ENCODE peak calls at places on chromosome 16, in eight cellular contexts. Z is ovary; X is adipocyte; H is OCI-LY7; O is PC-9; M is esophagus muscularis mucosa; L is effector memory CD4-positive, alpha-beta T cell; W is transverse colon. Q is an unnamed sample.

GRCh38 chr16:89602273-89602951 is 11.0 kb upstream of the DPEP1 start:
- DNase-seq in Z (no peak), X (peak), H (peak), O (peak), M (no peak), L (peak), W (no peak), Q (peak)

GRCh38 chr16:89581861-89582563 is 6.5 kb downstream of the CPNE7 start:
- DNase-seq in Z (no peak), X (peak), H (no peak), O (peak), M (no peak), L (no peak), W (peak), Q (peak)

GRCh38 chr16:86952769-86953168 is 364.4 kb downstream of the C16orf95 start:
- DNase-seq in Z (no peak), X (peak), H (no peak), O (no peak), M (no peak), L (no peak), W (no peak), Q (peak)

GRCh38 chr16:65406933-65407332 is 285.1 kb upstream of the CDH11 start:
- DNase-seq in Z (no peak), X (no peak), H (no peak), O (no peak), M (no peak), L (no peak), W (no peak), Q (no peak)

GRCh38 chr16:4603624-4604170 is 11.0 kb downstream of the UBALD1 start:
- DNase-seq in Z (no peak), X (no peak), H (no peak), O (no peak), M (no peak), L (no peak), W (no peak), Q (no peak)

GRCh38 chr16:29868396-29868795 is 5.4 kb upstream of the CDIPT start:
- DNase-seq in Z (no peak), X (no peak), H (no peak), O (no peak), M (no peak), L (no peak), W (no peak), Q (no peak)

GRCh38 chr16:23974223-23974622 is 138.4 kb downstream of the PRKCB start:
- DNase-seq in Z (no peak), X (no peak), H (no peak), O (no peak), M (no peak), L (no peak), W (no peak), Q (no peak)

GRCh38 chr16:85234310-85235235 is 122.3 kb upstream of the CIBAR2 start:
- DNase-seq in Z (peak), X (peak), H (no peak), O (peak), M (no peak), L (no peak), W (peak), Q (peak)

GRCh38 chr16:35754391-35755369 is 2295.3 kb downstream of the TP53TG3F start:
- DNase-seq in Z (no peak), X (no peak), H (no peak), O (no peak), M (peak), L (no peak), W (no peak), Q (no peak)

GRCh38 chr16:57091200-57091989 is 988 bp upstream of the CPNE2 start:
- DNase-seq in Z (peak), X (peak), H (no peak), O (peak), M (no peak), L (no peak), W (peak), Q (peak)

GRCh38 chr16:61937646-61938045 is 98.6 kb downstream of the CDH8 start:
- DNase-seq in Z (no peak), X (no peak), H (no peak), O (no peak), M (no peak), L (no peak), W (no peak), Q (no peak)

GRCh38 chr16:67506468-67506867 is 22.2 kb upstream of the RIPOR1 start:
- DNase-seq in Z (no peak), X (no peak), H (no peak), O (no peak), M (no peak), L (no peak), W (no peak), Q (no peak)

GRCh38 chr16:81553814-81554675 is 109.4 kb downstream of the CMIP start:
- DNase-seq in Z (no peak), X (no peak), H (peak), O (no peak), M (no peak), L (no peak), W (no peak), Q (no peak)

GRCh38 chr16:34050787-34051320 is 591.4 kb downstream of the TP53TG3F start:
- DNase-seq in Z (no peak), X (no peak), H (no peak), O (no peak), M (no peak), L (no peak), W (no peak), Q (no peak)

GRCh38 chr16:67190041-67190440 is at the start of gene EXOC3L1:
- DNase-seq in Z (no peak), X (no peak), H (no peak), O (no peak), M (no peak), L (no peak), W (no peak), Q (no peak)

GRCh38 chr16:10562361-10562899 is 18.0 kb downstream of the EMP2 start:
- DNase-seq in Z (no peak), X (no peak), H (no peak), O (no peak), M (no peak), L (no peak), W (no peak), Q (no peak)

GRCh38 chr16:85329059-85329812 is 217.0 kb upstream of the CIBAR2 start:
- DNase-seq in Z (no peak), X (peak), H (no peak), O (no peak), M (no peak), L (no peak), W (peak), Q (no peak)

GRCh38 chr16:11194913-11195312 is 61.1 kb downstream of the SOCS1 start:
- DNase-seq in Z (no peak), X (no peak), H (no peak), O (no peak), M (no peak), L (no peak), W (no peak), Q (no peak)

GRCh38 chr16:20612551-20613470 is 36.6 kb upstream of the ACSM2B start:
- DNase-seq in Z (no peak), X (no peak), H (no peak), O (no peak), M (no peak), L (no peak), W (no peak), Q (no peak)

GRCh38 chr16:49498241-49499017 is 124.8 kb downstream of the C16orf78 start:
- DNase-seq in Z (no peak), X (no peak), H (no peak), O (no peak), M (no peak), L (no peak), W (no peak), Q (no peak)

GRCh38 chr16:74868501-74868900 is 93.9 kb upstream of the FA2H start:
- DNase-seq in Z (no peak), X (no peak), H (peak), O (no peak), M (no peak), L (no peak), W (no peak), Q (peak)

GRCh38 chr16:30805056-30805369 is 18.0 kb upstream of the ZNF629 start:
- DNase-seq in Z (no peak), X (no peak), H (no peak), O (no peak), M (no peak), L (no peak), W (no peak), Q (no peak)

GRCh38 chr16:67349172-67349571 is 22.6 kb downstream of the LRRC36 start:
- DNase-seq in Z (no peak), X (peak), H (peak), O (no peak), M (no peak), L (no peak), W (no peak), Q (peak)

GRCh38 chr16:85888405-85889331 is 10.3 kb upstream of the IRF8 start:
- DNase-seq in Z (no peak), X (peak), H (peak), O (no peak), M (no peak), L (no peak), W (no peak), Q (peak)

GRCh38 chr16:12186774-12187335 is 210.3 kb downstream of the SNX29 start:
- DNase-seq in Z (no peak), X (no peak), H (no peak), O (peak), M (no peak), L (no peak), W (no peak), Q (peak)

GRCh38 chr16:50841081-50841886 is 99.4 kb downstream of the CYLD start:
- DNase-seq in Z (no peak), X (peak), H (no peak), O (no peak), M (no peak), L (peak), W (no peak), Q (no peak)

GRCh38 chr16:72787519-72788268 is 260.2 kb downstream of the ZFHX3 start:
- DNase-seq in Z (peak), X (peak), H (no peak), O (no peak), M (peak), L (peak), W (peak), Q (peak)

GRCh38 chr16:50925758-50926357 is 184.0 kb downstream of the CYLD start:
- DNase-seq in Z (no peak), X (no peak), H (no peak), O (no peak), M (no peak), L (no peak), W (no peak), Q (peak)

GRCh38 chr16:2492292-2492691 is 17.4 kb downstream of the TBC1D24 start:
- DNase-seq in Z (no peak), X (no peak), H (no peak), O (no peak), M (no peak), L (no peak), W (peak), Q (no peak)
- H3K4me3 ChIP-seq in Z (no peak), X (no peak), H (no peak), O (no peak), M (no peak), L (no peak), W (no peak), Q (no peak)

DNA sequence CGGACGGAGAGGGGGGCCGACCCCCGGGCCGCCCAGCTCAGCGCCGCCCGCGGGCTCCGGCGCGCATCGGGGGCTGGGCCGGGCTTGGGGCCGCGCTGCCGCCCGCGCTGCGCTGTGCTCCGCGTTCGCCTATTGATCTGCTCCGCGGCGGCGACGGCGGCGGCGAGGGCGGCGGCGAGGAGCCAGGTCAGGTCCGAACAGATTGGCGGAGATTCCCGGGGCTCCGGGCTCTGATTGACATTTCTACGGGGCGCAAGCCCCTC is 589 bp downstream of the IRX3 start:
- DNase-seq in Z (no peak), X (no peak), H (no peak), O (no peak), M (no peak), L (no peak), W (no peak), Q (no peak)
- H3K4me3 ChIP-seq in Z (peak), X (peak), H (no peak), O (peak), M (peak), L (no peak), W (peak), Q (peak)

DNA sequence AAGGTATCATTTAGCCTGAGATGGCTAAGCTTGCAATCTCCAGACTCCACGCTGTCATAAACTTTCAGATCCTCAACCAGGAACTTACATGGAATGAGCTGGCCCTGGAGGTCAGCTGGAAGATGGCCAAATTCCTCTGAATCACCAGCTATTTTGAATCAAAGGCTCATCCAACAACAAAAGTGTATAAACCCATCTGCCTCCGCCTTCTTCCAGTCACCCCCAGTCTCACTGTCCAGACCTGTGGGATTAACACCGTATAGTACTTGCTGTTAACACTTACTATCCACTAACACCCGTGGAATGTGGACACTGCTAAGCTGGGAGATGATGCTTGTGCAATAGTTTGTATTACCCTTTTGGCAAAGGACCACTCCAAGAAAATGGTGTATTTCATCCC is 1.9 kb upstream of the LCMT1 start:
- DNase-seq in Z (no peak), X (peak), H (no peak), O (peak), M (no peak), L (no peak), W (peak), Q (peak)
- H3K4me3 ChIP-seq in Z (no peak), X (peak), H (peak), O (no peak), M (no peak), L (no peak), W (no peak), Q (no peak)

DNA sequence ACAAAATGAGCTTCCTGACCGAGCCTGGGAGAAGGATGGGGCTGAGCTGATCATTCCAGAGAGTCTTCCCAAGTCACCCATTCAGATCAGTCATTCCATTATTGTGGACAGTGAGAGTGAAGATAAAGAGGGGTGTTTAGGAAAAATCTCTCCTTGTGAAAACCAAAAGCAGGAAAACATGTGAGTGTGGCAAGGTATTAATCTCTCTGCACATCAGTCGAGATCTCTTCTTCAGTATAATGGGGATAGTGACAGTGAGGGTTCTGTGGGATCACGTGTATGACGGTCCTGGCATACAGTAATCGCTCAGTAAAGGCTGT is 35.4 kb downstream of the CHD9 start:
- DNase-seq in Z (no peak), X (no peak), H (no peak), O (no peak), M (no peak), L (no peak), W (no peak), Q (no peak)
- H3K4me3 ChIP-seq in Z (no peak), X (peak), H (peak), O (no peak), M (peak), L (no peak), W (no peak), Q (no peak)

GRCh38 chr16:15524966-15525365 is 90.6 kb downstream of the BMERB1 start:
- DNase-seq in Z (no peak), X (no peak), H (no peak), O (no peak), M (no peak), L (no peak), W (no peak), Q (no peak)

GRCh38 chr16:15523939-15524338 is 89.6 kb downstream of the BMERB1 start:
- DNase-seq in Z (no peak), X (no peak), H (no peak), O (no peak), M (no peak), L (no peak), W (no peak), Q (no peak)

GRCh38 chr16:15521758-15522509 is 87.5 kb downstream of the BMERB1 start:
- DNase-seq in Z (peak), X (no peak), H (no peak), O (no peak), M (no peak), L (no peak), W (no peak), Q (peak)

GRCh38 chr16:15521390-15521757 is 87.0 kb downstream of the BMERB1 start:
- DNase-seq in Z (no peak), X (no peak), H (no peak), O (no peak), M (no peak), L (no peak), W (no peak), Q (no peak)

DNA sequence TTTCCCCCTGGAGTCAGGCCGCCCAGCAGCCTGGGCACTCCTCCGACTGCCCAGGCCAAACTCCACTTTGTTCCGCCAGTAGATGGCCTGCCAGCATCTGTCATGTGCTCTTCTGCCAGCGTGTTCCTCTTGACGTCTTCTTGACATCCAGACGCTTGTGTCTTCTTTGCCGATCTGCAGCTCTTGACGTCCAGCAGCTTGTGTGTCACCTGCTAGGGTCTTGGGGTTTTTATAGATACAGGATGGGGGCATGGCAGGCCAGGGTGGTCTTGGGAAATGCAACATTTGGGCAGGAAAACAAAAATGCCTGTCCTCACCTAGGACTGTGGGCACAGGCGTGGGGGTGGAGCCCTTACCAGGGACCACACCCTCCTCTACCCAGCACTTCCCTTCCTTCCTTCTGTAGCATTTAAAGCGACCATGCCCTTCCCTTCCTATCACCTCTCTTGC is 88.7 kb downstream of the BMERB1 start:
- DNase-seq in Z (no peak), X (no peak), H (peak), O (peak), M (no peak), L (no peak), W (peak), Q (no peak)
- H3K4me3 ChIP-seq in Z (no peak), X (no peak), H (no peak), O (no peak), M (no peak), L (no peak), W (no peak), Q (no peak)

GRCh38 chr16:716768-717325 is 1.9 kb downstream of the METRN start:
- DNase-seq in Z (no peak), X (no peak), H (no peak), O (no peak), M (no peak), L (no peak), W (no peak), Q (no peak)
- H3K4me3 ChIP-seq in Z (no peak), X (peak), H (no peak), O (peak), M (peak), L (no peak), W (no peak), Q (no peak)

GRCh38 chr16:70430667-70431536 is 8.0 kb downstream of the ST3GAL2 start:
- DNase-seq in Z (no peak), X (no peak), H (peak), O (peak), M (no peak), L (peak), W (peak), Q (peak)
- H3K4me3 ChIP-seq in Z (no peak), X (no peak), H (peak), O (no peak), M (no peak), L (peak), W (no peak), Q (no peak)